ENCODE peak calls at places on chromosomes 2 and 18, in six cellular contexts. H is Peyer's patch, F is fibroblast of mammary gland, J is dorsolateral prefrontal cortex, Y is GM10248, E is fibroblast of pulmonary artery. V is an unnamed sample.

GRCh38 chr2:231886071-231886681 is 40.0 kb downstream of the NPPC start:
- DNase-seq in J (no peak), F (no peak), Y (no peak), H (no peak), E (no peak), V (no peak)

GRCh38 chr2:9627310-9627709 is 3.5 kb downstream of the YWHAQ start:
- DNase-seq in F (peak; percentile 55), E (no peak), Y (no peak), H (no peak), J (no peak), V (peak; percentile 50)

GRCh38 chr2:60868589-60869273 is 12.6 kb upstream of the REL start:
- DNase-seq in H (no peak), J (no peak), Y (no peak), E (no peak), F (no peak), V (no peak)

GRCh38 chr18:60892855-60893254 is 440.4 kb upstream of the CDH20 start:
- DNase-seq in F (peak; percentile 73), H (no peak), Y (no peak), J (no peak), E (peak; percentile 72), V (no peak)

GRCh38 chr2:41400057-41400665 is 647.7 kb upstream of the PKDCC start:
- DNase-seq in H (no peak), Y (no peak), J (no peak), F (peak; percentile 15), E (peak; percentile 22), V (peak; percentile 16)

GRCh38 chr2:36633470-36634092 is 35.6 kb upstream of the FEZ2 start:
- DNase-seq in J (no peak), F (peak; percentile 61), H (no peak), E (no peak), Y (no peak), V (no peak)

GRCh38 chr2:161104054-161104553 is 56.1 kb upstream of the TANK start:
- DNase-seq in H (no peak), Y (peak; percentile 39), E (no peak), J (no peak), F (peak; percentile 15), V (no peak)

GRCh38 chr18:58207520-58208152 is 163.6 kb downstream of the NEDD4L start:
- DNase-seq in H (no peak), E (no peak), Y (no peak), J (no peak), F (no peak), V (no peak)

GRCh38 chr18:70416496-70416895 is 127.7 kb downstream of the SOCS6 start:
- DNase-seq in F (no peak), E (no peak), J (no peak), Y (no peak), H (no peak), V (no peak)

GRCh38 chr2:120779781-120780283 is 44.2 kb downstream of the GLI2 start:
- DNase-seq in Y (no peak), E (peak; percentile 73), J (peak; percentile 64), H (no peak), F (peak; percentile 77), V (peak; percentile 11)

GRCh38 chr2:169767243-169767888 is 31.3 kb upstream of the SSB start:
- DNase-seq in E (peak; percentile 76), H (no peak), Y (peak; percentile 62), J (no peak), F (peak; percentile 71), V (peak; percentile 79)

GRCh38 chr2:181777654-181778053 is 97.3 kb upstream of the NEUROD1 start:
- DNase-seq in F (no peak), E (no peak), H (no peak), Y (no peak), J (no peak), V (no peak)

GRCh38 chr18:68519341-68519740 is 195.6 kb downstream of the TMX3 start:
- DNase-seq in Y (no peak), H (no peak), F (no peak), E (no peak), J (no peak), V (no peak)

GRCh38 chr2:108403494-108403893 is 25.7 kb downstream of the SULT1C4 start:
- DNase-seq in Y (no peak), F (peak; percentile 75), H (no peak), J (no peak), E (peak; percentile 26), V (no peak)

GRCh38 chr18:68083131-68083530 is 566.6 kb upstream of the DSEL start:
- DNase-seq in H (no peak), E (peak; percentile 75), Y (no peak), J (no peak), F (peak; percentile 81), V (no peak)

GRCh38 chr18:63553117-63553516 is 10.9 kb downstream of the SERPINB12 start:
- DNase-seq in Y (no peak), E (peak; percentile 62), J (no peak), H (no peak), F (peak; percentile 83), V (no peak)

GRCh38 chr2:229407170-229407569 is 136.1 kb upstream of the PID1 start:
- DNase-seq in Y (no peak), H (peak; percentile 54), F (peak; percentile 100), J (peak; percentile 71), E (peak; percentile 99), V (no peak)

GRCh38 chr2:86331391-86331790 is 6.0 kb downstream of the REEP1 start:
- DNase-seq in F (no peak), H (no peak), Y (no peak), E (no peak), J (no peak), V (no peak)

GRCh38 chr2:118123561-118124232 is 35.4 kb downstream of the INSIG2 start:
- DNase-seq in E (peak; percentile 76), F (peak; percentile 89), J (no peak), Y (no peak), H (no peak), V (no peak)

GRCh38 chr2:220966636-220967035 is 605.5 kb downstream of the EPHA4 start:
- DNase-seq in Y (no peak), J (no peak), H (no peak), E (peak; percentile 38), F (peak; percentile 73), V (no peak)

GRCh38 chr2:54666131-54666637 is 57.3 kb upstream of the EML6 start:
- DNase-seq in F (peak; percentile 95), H (no peak), Y (no peak), J (no peak), E (peak; percentile 77), V (no peak)

GRCh38 chr2:172342611-172343010 is 84.8 kb upstream of the ITGA6 start:
- DNase-seq in Y (no peak), E (no peak), J (no peak), F (no peak), H (no peak), V (no peak)

GRCh38 chr2:122203523-122203922 is 448.1 kb downstream of the TSN start:
- DNase-seq in J (no peak), H (no peak), E (peak; percentile 90), F (peak; percentile 81), Y (no peak), V (no peak)
- TF ChIP-seq CTCF in J (no peak), H (no peak), E (peak; percentile 24), F (no peak), Y (no peak), V (no peak)

GRCh38 chr18:52348209-52348608 is 8.2 kb downstream of the DCC start:
- DNase-seq in H (no peak), E (peak; percentile 16), J (no peak), Y (no peak), F (no peak), V (peak; percentile 39)
- TF ChIP-seq CTCF in H (no peak), E (peak; percentile 38), J (peak; percentile 28), Y (no peak), F (peak; percentile 35), V (no peak)

GRCh38 chr2:195308163-195308562 is 348.9 kb upstream of the SLC39A10 start:
- DNase-seq in Y (no peak), J (no peak), H (no peak), F (no peak), E (no peak), V (no peak)

GRCh38 chr2:195316485-195316884 is 340.5 kb upstream of the SLC39A10 start:
- DNase-seq in F (no peak), E (peak; percentile 23), Y (no peak), J (no peak), H (no peak), V (no peak)

GRCh38 chr2:195317533-195317932 is 339.5 kb upstream of the SLC39A10 start:
- DNase-seq in H (no peak), J (no peak), F (no peak), Y (no peak), E (no peak), V (no peak)

GRCh38 chr2:195313976-195314375 is 343.1 kb upstream of the SLC39A10 start:
- DNase-seq in H (no peak), Y (no peak), E (no peak), F (no peak), J (no peak), V (no peak)

GRCh38 chr2:195312662-195313061 is 344.4 kb upstream of the SLC39A10 start:
- DNase-seq in F (no peak), E (no peak), Y (no peak), J (no peak), H (no peak), V (no peak)
- TF ChIP-seq CTCF in F (no peak), E (no peak), Y (no peak), J (no peak), H (no peak), V (no peak)

GRCh38 chr18:42274488-42275137 is 319.6 kb downstream of the PIK3C3 start:
- DNase-seq in F (peak; percentile 35), H (no peak), J (no peak), E (peak; percentile 35), Y (peak; percentile 11), V (peak; percentile 4)
- TF ChIP-seq CTCF in F (peak; percentile 12), H (no peak), J (no peak), E (peak; percentile 16), Y (peak; percentile 20), V (no peak)